ENCODE peak calls at places on chromosomes 1 and 21, in nine cellular contexts. Q is GM12864; J is activated effector memory CD4-positive, alpha-beta T cell treated with Interleukin-2 at 50 U/mL for 16 hours; L is activated T-cell treated with anti-CD3 and anti-CD28 coated beads for 1 hour; X is GM23248; M is RWPE2; Y is islet precursor cell; A is MCF 10A; K is EL. F is an unnamed sample.

GRCh38 chr1:61162513-61163274 is 80.3 kb downstream of the NFIA start:
- DNase-seq in Q (no peak), J (no peak), L (no peak), X (peak; percentile 41), M (no peak), Y (no peak), A (no peak), K (no peak), F (no peak)

GRCh38 chr1:235290740-235291502 is 37.1 kb downstream of the ARID4B start:
- DNase-seq in Q (no peak), J (no peak), L (no peak), X (no peak), M (no peak), Y (no peak), A (no peak), K (no peak), F (no peak)

GRCh38 chr1:186564558-186564957 is 103.6 kb upstream of the PDC start:
- DNase-seq in Q (no peak), J (no peak), L (no peak), X (no peak), M (no peak), Y (no peak), A (no peak), K (no peak), F (no peak)

GRCh38 chr1:3799976-3800685 is 3.8 kb upstream of the LRRC47 start:
- DNase-seq in Q (no peak), J (no peak), L (no peak), X (no peak), M (no peak), Y (no peak), A (no peak), K (no peak), F (no peak)

GRCh38 chr1:201229771-201230635 is 39.4 kb downstream of the IGFN1 start:
- DNase-seq in Q (no peak), J (no peak), L (no peak), X (peak; percentile 92), M (no peak), Y (peak; percentile 77), A (peak; percentile 78), K (peak; percentile 69), F (no peak)

GRCh38 chr1:171138973-171139372 is 46.1 kb upstream of the FMO2 start:
- DNase-seq in Q (no peak), J (no peak), L (no peak), X (no peak), M (no peak), Y (no peak), A (no peak), K (no peak), F (no peak)

GRCh38 chr1:164440222-164440621 is 118.8 kb upstream of the PBX1 start:
- DNase-seq in Q (no peak), J (no peak), L (no peak), X (peak; percentile 41), M (no peak), Y (peak; percentile 76), A (peak; percentile 42), K (peak; percentile 66), F (no peak)

GRCh38 chr1:201020647-201021332 is 2.7 kb downstream of the KIF21B start:
- DNase-seq in Q (no peak), J (no peak), L (no peak), X (no peak), M (no peak), Y (peak; percentile 70), A (peak; percentile 62), K (peak; percentile 32), F (no peak)

GRCh38 chr1:201565024-201565730 is 26.2 kb downstream of the NAV1 start:
- DNase-seq in Q (no peak), J (no peak), L (no peak), X (peak; percentile 49), M (no peak), Y (no peak), A (no peak), K (no peak), F (no peak)

GRCh38 chr21:43740497-43741156 is 21.7 kb downstream of the PDXK start:
- DNase-seq in Q (no peak), J (no peak), L (no peak), X (peak; percentile 53), M (no peak), Y (peak; percentile 85), A (no peak), K (no peak), F (no peak)

GRCh38 chr1:246510147-246511030 is 3.3 kb upstream of the SMYD3 start:
- DNase-seq in Q (no peak), J (no peak), L (no peak), X (no peak), M (no peak), Y (peak; percentile 41), A (no peak), K (no peak), F (no peak)

GRCh38 chr1:52238887-52239707 is 97.2 kb downstream of the ZFYVE9 start:
- DNase-seq in Q (no peak), J (no peak), L (no peak), X (peak; percentile 38), M (no peak), Y (no peak), A (no peak), K (peak; percentile 49), F (no peak)

GRCh38 chr1:71572038-71572437 is 491.2 kb upstream of the ZRANB2 start:
- DNase-seq in Q (no peak), J (no peak), L (no peak), X (no peak), M (no peak), Y (no peak), A (no peak), K (no peak), F (no peak)

GRCh38 chr1:107590087-107590486 is 374.9 kb downstream of the VAV3 start:
- DNase-seq in Q (no peak), J (no peak), L (no peak), X (no peak), M (no peak), Y (no peak), A (no peak), K (no peak), F (no peak)

GRCh38 chr1:25026757-25027450 is 96.8 kb upstream of the RUNX3 start:
- DNase-seq in Q (no peak), J (no peak), L (no peak), X (no peak), M (no peak), Y (no peak), A (no peak), K (no peak), F (no peak)

GRCh38 chr1:37999434-38000232 is 5.7 kb downstream of the FHL3 start:
- DNase-seq in Q (no peak), J (no peak), L (no peak), X (peak; percentile 66), M (no peak), Y (peak; percentile 93), A (peak; percentile 30), K (peak; percentile 76), F (no peak)

GRCh38 chr1:1157914-1158710 is 15.6 kb upstream of the TTLL10 start:
- DNase-seq in Q (no peak), J (peak; percentile 36), L (no peak), X (peak; percentile 63), M (no peak), Y (peak; percentile 87), A (peak; percentile 19), K (peak; percentile 28), F (peak; percentile 28)

GRCh38 chr1:26302733-26303405 is 3.6 kb downstream of the UBXN11 start:
- DNase-seq in Q (no peak), J (no peak), L (no peak), X (peak; percentile 72), M (no peak), Y (peak; percentile 83), A (peak; percentile 74), K (peak; percentile 94), F (no peak)

GRCh38 chr1:94723899-94724298 is 96.3 kb upstream of the SLC44A3 start:
- DNase-seq in Q (no peak), J (no peak), L (no peak), X (peak; percentile 42), M (no peak), Y (peak; percentile 43), A (no peak), K (peak; percentile 42), F (no peak)

GRCh38 chr1:156419863-156420208 is 50.8 kb downstream of the RHBG start:
- DNase-seq in Q (no peak), J (peak; percentile 11), L (peak; percentile 23), X (no peak), M (peak; percentile 33), Y (peak; percentile 77), A (no peak), K (no peak), F (peak; percentile 48)

GRCh38 chr1:54331091-54331772 is 75.0 kb downstream of the SSBP3 start:
- DNase-seq in Q (no peak), J (no peak), L (no peak), X (peak; percentile 46), M (no peak), Y (no peak), A (no peak), K (no peak), F (no peak)

GRCh38 chr1:178310685-178311105 is 186.1 kb downstream of the CLEC20A start:
- DNase-seq in Q (peak; percentile 13), J (no peak), L (no peak), X (peak; percentile 88), M (no peak), Y (no peak), A (peak; percentile 84), K (peak; percentile 74), F (no peak)

GRCh38 chr1:26530898-26531598 is 1.5 kb downstream of the RPS6KA1 start:
- DNase-seq in Q (no peak), J (no peak), L (no peak), X (peak; percentile 55), M (peak; percentile 98), Y (peak; percentile 95), A (peak; percentile 97), K (peak; percentile 71), F (no peak)

GRCh38 chr1:245566952-245567351 is 412.2 kb downstream of the KIF26B start:
- DNase-seq in Q (no peak), J (no peak), L (no peak), X (peak; percentile 45), M (no peak), Y (no peak), A (no peak), K (no peak), F (no peak)

GRCh38 chr1:245589221-245589620 is 434.4 kb downstream of the KIF26B start:
- DNase-seq in Q (no peak), J (no peak), L (no peak), X (no peak), M (no peak), Y (no peak), A (no peak), K (no peak), F (no peak)

GRCh38 chr1:33119050-33119449 is 38.1 kb downstream of the AZIN2 start:
- DNase-seq in Q (no peak), J (no peak), L (no peak), X (no peak), M (no peak), Y (no peak), A (no peak), K (no peak), F (no peak)

F was measured in activated gamma-delta T cell treated with Interleukin-2 at 50 U/mL for 16 hours.